ENCODE peak calls at places on chromosome 1, in eight cellular contexts. V, A, P, B, J, H, Y and G are unnamed samples.
A peak's percentile ranks its signal among the peaks of the same experiment; 100 is the strongest.

GRCh38 chr1:197526736-197527371 is 248.4 kb downstream of the DENND1B start:
- DNase-seq in V (no peak), A (no peak), P (peak; percentile 23), B (no peak), J (no peak), H (no peak), Y (peak; percentile 25), G (no peak)

GRCh38 chr1:204729516-204729915 is 44.0 kb upstream of the LRRN2 start:
- DNase-seq in V (no peak), A (no peak), P (no peak), B (no peak), J (no peak), H (no peak), Y (no peak), G (no peak)

GRCh38 chr1:192160186-192160585 is 1.9 kb downstream of the RGS18 start:
- DNase-seq in V (no peak), A (no peak), P (no peak), B (no peak), J (no peak), H (no peak), Y (no peak), G (no peak)

GRCh38 chr1:176939993-176940392 is 224.5 kb downstream of the ASTN1 start:
- DNase-seq in V (no peak), A (no peak), P (no peak), B (no peak), J (no peak), H (no peak), Y (no peak), G (no peak)

GRCh38 chr1:203628997-203629508 is 2.4 kb downstream of the ATP2B4 start:
- DNase-seq in V (no peak), A (no peak), P (no peak), B (no peak), J (no peak), H (no peak), Y (no peak), G (no peak)

GRCh38 chr1:65002156-65002507 is 35.8 kb upstream of the JAK1 start:
- DNase-seq in V (no peak), A (no peak), P (no peak), B (no peak), J (peak; percentile 36), H (no peak), Y (no peak), G (no peak)

GRCh38 chr1:24966724-24967346 is 36.8 kb upstream of the RUNX3 start:
- DNase-seq in V (no peak), A (no peak), P (peak; percentile 89), B (peak; percentile 80), J (no peak), H (peak; percentile 90), Y (peak; percentile 94), G (no peak)

GRCh38 chr1:166700696-166701095 is 138.6 kb upstream of the POGK start:
- DNase-seq in V (no peak), A (no peak), P (no peak), B (no peak), J (no peak), H (no peak), Y (no peak), G (no peak)

GRCh38 chr1:233240367-233240766 is 55.2 kb downstream of the PCNX2 start:
- DNase-seq in V (no peak), A (no peak), P (no peak), B (no peak), J (no peak), H (no peak), Y (no peak), G (no peak)

GRCh38 chr1:159828916-159829634 is 2.4 kb downstream of the SLAMF8 start:
- DNase-seq in V (no peak), A (no peak), P (peak; percentile 72), B (no peak), J (no peak), H (no peak), Y (no peak), G (peak; percentile 32)

GRCh38 chr1:58412071-58412580 is 134.4 kb downstream of the OMA1 start:
- DNase-seq in V (peak; percentile 35), A (no peak), P (no peak), B (no peak), J (no peak), H (no peak), Y (peak; percentile 90), G (no peak)

GRCh38 chr1:54557956-54558355 is 9.9 kb downstream of the ACOT11 start:
- DNase-seq in V (no peak), A (no peak), P (no peak), B (no peak), J (no peak), H (no peak), Y (no peak), G (no peak)